ENCODE peak calls at places on chromosomes 1 and 21, in four cellular contexts. W is HCT116, G is HepG2, U is OCI-LY7. L is an unnamed sample. For H4K20me1 and H3K36me3, the result is how much of the 10 kb centered on the place peaks cover.

GRCh38 chr1:176206006-176206960 is 803 bp downstream of the COP1 start:
- DNase-seq in G (peak), U (peak), W (no peak), L (peak)

GRCh38 chr1:61184035-61184713 is 101.8 kb downstream of the NFIA start:
- DNase-seq in G (peak), U (no peak), W (no peak), L (peak)

GRCh38 chr1:192913683-192914082 is 104.8 kb downstream of the RGS2 start:
- DNase-seq in G (no peak), U (no peak), W (no peak), L (no peak)

GRCh38 chr1:42469727-42470126 is 6.6 kb downstream of the CCDC30 start:
- DNase-seq in U (no peak), W (no peak), G (no peak), L (no peak)

GRCh38 chr21:41611441-41611840 is 103.5 kb upstream of the TMPRSS2 start:
- DNase-seq in U (no peak), G (no peak), W (no peak), L (no peak)

GRCh38 chr1:44602675-44603610 is 71.3 kb downstream of the TMEM53 start:
- DNase-seq in G (no peak), W (no peak), U (no peak), L (no peak)

GRCh38 chr1:41726899-41727748 is 191.6 kb downstream of the HIVEP3 start:
- DNase-seq in U (peak), G (peak), W (no peak), L (peak)

GRCh38 chr1:2189459-2190425 is 4.8 kb downstream of the FAAP20 start:
- DNase-seq in U (peak), W (peak), G (peak), L (peak)

GRCh38 chr1:227739636-227740035 is 4.4 kb downstream of the SNAP47 start:
- DNase-seq in G (no peak), W (no peak), U (no peak), L (no peak)

GRCh38 chr1:227740401-227740960 is 5.2 kb downstream of the SNAP47 start:
- DNase-seq in G (no peak), U (no peak), W (no peak), L (no peak)

GRCh38 chr1:227742738-227743715 is 7.8 kb downstream of the SNAP47 start:
- DNase-seq in U (no peak), G (no peak), W (no peak), L (no peak)

GRCh38 chr1:227738820-227739219 is 3.6 kb downstream of the SNAP47 start:
- DNase-seq in G (no peak), W (no peak), U (no peak), L (no peak)

DNA sequence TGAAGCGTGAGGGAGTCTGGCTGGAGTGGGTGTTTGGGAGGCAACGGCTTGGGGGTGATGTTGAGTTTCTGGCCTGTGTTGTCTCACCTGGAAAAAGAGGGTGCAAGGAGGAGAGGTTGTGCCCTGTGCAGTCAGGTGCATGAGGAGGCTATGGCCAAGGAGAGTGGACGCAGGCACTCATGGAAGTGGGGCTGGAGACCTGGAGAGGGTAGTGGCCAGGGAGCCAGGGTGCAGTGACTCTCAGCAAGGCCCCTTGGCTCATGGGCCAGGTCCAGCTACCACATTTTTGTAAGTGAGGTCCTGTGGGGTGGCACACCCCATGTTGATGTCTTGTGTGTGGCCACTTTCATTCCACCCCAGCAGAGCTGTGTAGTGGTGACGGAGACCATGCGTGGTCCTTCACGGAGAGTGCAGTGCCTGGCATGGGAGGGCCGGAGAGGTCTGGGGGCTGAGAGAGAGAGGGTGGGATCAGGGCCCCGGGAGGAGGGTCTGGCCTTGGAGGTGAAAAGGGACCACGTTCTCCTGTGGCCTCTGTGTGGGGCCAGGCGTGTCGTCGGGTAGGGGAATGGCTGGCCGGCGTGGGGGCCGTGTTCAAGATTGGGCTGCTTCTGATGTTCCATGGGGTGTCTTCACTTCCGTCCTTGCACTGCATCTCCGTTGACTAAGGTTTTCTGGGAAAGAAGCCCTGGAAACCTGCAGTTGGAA is 6.1 kb downstream of the SNAP47 start:
- DNase-seq in U (no peak), W (no peak), G (no peak), L (no peak)
- H4K20me1 ChIP-seq in U (under half), W (under half), G (under half), L (under half)

GRCh38 chr1:234431255-234431654 is 47.7 kb downstream of the TARBP1 start:
- DNase-seq in U (no peak), W (no peak), G (no peak), L (peak)

GRCh38 chr1:234433563-234434285 is 45.3 kb downstream of the TARBP1 start:
- DNase-seq in U (no peak), W (no peak), G (no peak), L (peak)

GRCh38 chr1:234429434-234429806 is 49.6 kb downstream of the TARBP1 start:
- DNase-seq in G (no peak), W (no peak), U (no peak), L (no peak)

GRCh38 chr1:234427950-234428646 is 50.9 kb downstream of the TARBP1 start:
- DNase-seq in W (no peak), G (no peak), U (no peak), L (peak)

DNA sequence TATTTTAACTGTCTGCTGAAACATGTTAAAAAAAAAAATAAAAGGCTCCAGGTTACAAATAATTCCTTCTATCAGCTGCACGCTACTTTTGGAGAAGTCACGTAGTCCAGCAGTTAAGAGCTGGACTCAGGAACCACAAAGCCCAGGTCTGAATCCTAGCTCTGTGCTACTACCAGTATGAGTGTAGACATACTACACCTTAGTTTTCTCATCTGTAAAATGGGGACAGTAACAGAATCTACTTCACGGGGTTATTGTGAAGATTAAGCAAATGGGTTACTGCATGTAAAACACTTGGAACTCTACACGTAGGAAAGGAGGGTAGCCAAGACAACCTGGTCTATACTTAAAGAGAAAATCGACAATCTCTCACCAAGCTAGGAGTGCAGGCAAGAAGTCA is 48.3 kb downstream of the TARBP1 start:
- DNase-seq in U (no peak), W (no peak), G (no peak), L (no peak)
- H3K36me3 ChIP-seq in U (half or more), W (under half), G (under half), L (under half)

GRCh38 chr1:93625582-93626327 is 55.9 kb downstream of the BCAR3 start:
- DNase-seq in W (no peak), U (no peak), G (no peak), L (peak)

GRCh38 chr1:93628682-93629081 is 53.0 kb downstream of the BCAR3 start:
- DNase-seq in W (no peak), G (no peak), U (no peak), L (no peak)

GRCh38 chr1:93631626-93632365 is 49.8 kb downstream of the BCAR3 start:
- DNase-seq in W (no peak), G (peak), U (peak), L (no peak)

GRCh38 chr1:93630168-93630567 is 51.5 kb downstream of the BCAR3 start:
- DNase-seq in U (no peak), W (no peak), G (no peak), L (no peak)

GRCh38 chr1:93629101-93630059 is 52.3 kb downstream of the BCAR3 start:
- DNase-seq in G (peak), U (peak), W (peak), L (peak)
- H4K20me1 ChIP-seq in G (under half), U (under half), W (under half), L (under half)

GRCh38 chr1:46011121-46011695 is 121.2 kb downstream of the PIK3R3 start:
- DNase-seq in G (no peak), W (no peak), U (no peak), L (no peak)

GRCh38 chr1:46010611-46011010 is 121.8 kb downstream of the PIK3R3 start:
- DNase-seq in U (no peak), W (no peak), G (no peak), L (no peak)

GRCh38 chr1:46005594-46005993 is 126.8 kb downstream of the PIK3R3 start:
- DNase-seq in W (no peak), U (no peak), G (no peak), L (no peak)

GRCh38 chr1:46004491-46004890 is 127.9 kb downstream of the PIK3R3 start:
- DNase-seq in G (no peak), U (no peak), W (no peak), L (no peak)

DNA sequence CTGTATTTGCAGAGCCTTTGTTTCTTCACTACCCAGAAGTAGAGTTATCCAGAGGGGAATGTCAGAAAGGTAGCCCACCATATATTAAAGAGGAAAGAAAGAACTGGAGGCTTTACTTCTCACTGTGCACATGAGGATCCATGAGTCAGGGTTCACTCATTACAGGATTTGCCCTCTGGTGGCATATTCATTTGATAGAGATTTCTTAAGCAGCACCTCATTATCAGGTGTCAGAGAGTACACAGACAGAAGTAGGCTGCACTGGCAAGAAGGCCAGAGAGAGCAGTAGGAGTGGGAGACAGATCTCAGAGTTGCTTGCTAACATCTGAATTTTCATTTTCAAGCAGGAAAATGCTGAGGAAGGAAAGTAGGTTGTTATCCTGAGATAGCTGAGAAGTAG is 123.8 kb downstream of the PIK3R3 start:
- DNase-seq in G (no peak), W (no peak), U (no peak), L (no peak)
- H3K36me3 ChIP-seq in G (under half), W (under half), U (half or more), L (under half)

GRCh38 chr1:93651695-93652094 is 29.9 kb downstream of the BCAR3 start:
- DNase-seq in U (no peak), G (no peak), W (no peak), L (no peak)

GRCh38 chr1:93649231-93649630 is 32.4 kb downstream of the BCAR3 start:
- DNase-seq in U (no peak), W (no peak), G (no peak), L (no peak)

GRCh38 chr1:93658188-93658587 is 23.4 kb downstream of the BCAR3 start:
- DNase-seq in W (no peak), G (no peak), U (no peak), L (no peak)

GRCh38 chr1:93652335-93652949 is 29.2 kb downstream of the BCAR3 start:
- DNase-seq in G (no peak), U (no peak), W (no peak), L (no peak)

DNA sequence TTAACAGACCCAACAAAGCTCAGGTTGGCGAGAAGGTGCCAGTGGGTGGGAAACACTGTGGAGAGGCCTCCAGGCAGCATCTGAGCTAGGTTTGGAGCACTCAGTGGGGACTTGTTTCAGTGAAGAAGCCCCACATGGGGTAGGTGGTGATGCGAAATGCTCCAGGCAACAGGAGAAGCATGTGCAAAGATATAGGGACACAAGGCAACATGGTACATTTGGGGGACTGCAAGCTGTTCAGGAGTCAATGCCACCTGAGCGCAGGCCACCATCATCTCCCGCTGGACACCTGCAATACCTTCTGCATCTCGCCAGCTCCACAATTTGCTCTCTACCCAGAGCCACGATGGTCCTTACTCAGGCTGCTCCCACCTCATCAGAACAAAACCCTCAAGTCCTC is 28.0 kb downstream of the BCAR3 start:
- DNase-seq in U (no peak), W (no peak), G (no peak), L (no peak)
- H4K20me1 ChIP-seq in U (under half), W (under half), G (under half), L (under half)

GRCh38 chr1:150080784-150081183 is 13.2 kb downstream of the VPS45 start:
- DNase-seq in U (peak), W (no peak), G (no peak), L (no peak)
- H3K36me3 ChIP-seq in U (half or more), W (under half), G (under half), L (under half)

DNA sequence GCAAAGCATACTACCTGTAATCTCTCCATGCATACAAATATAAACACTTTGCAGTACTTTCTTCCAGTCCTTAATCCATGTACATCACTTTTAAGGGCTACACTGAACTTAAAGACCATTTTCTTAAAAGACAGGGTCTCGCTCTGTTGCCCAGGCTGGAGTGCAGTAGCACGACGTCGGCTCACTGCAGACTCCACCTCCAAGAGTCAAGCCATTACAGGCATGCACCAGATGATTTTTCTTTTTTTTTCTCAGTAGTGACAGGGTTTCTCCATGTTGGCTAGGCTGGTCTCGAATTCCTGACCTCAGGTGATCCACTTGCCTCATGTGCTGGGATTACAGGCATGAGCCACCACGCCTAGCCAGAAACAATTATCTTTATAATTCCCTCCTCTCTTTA is 22.9 kb downstream of the PUM1 start:
- DNase-seq in W (no peak), G (no peak), U (no peak), L (no peak)
- H4K20me1 ChIP-seq in W (under half), G (half or more), U (under half), L (under half)

GRCh38 chr1:29671957-29672356 is 435.6 kb downstream of the PTPRU start:
- DNase-seq in G (no peak), U (no peak), W (no peak), L (no peak)

GRCh38 chr1:29669488-29669871 is 433.2 kb downstream of the PTPRU start:
- DNase-seq in U (no peak), G (no peak), W (no peak), L (no peak)

GRCh38 chr1:29669912-29670311 is 433.6 kb downstream of the PTPRU start:
- DNase-seq in G (no peak), W (no peak), U (no peak), L (no peak)

GRCh38 chr1:29671446-29671845 is 435.1 kb downstream of the PTPRU start:
- DNase-seq in G (no peak), W (no peak), U (no peak), L (no peak)

GRCh38 chr1:29670752-29671151 is 434.4 kb downstream of the PTPRU start:
- DNase-seq in W (no peak), G (no peak), U (no peak), L (no peak)
- H3K36me3 ChIP-seq in W (under half), G (under half), U (under half), L (under half)

DNA sequence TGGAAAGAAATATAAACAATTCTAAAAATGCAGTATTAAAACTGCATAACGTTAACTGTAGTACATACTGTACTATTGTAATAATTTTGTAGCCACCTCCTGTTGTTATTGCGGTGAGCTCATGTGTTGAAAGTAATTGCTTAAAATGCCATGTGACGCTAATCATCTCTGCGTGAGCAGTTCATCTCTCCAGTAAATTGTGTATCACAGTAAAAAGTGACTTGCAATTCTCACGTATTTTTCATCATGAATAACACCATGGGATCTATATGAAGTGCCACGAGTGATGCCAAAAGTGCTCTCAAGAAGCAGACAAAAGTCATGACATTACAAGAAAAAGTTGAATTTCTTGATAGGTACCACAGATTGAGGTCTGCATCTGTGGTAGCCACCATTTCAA is 82.4 kb upstream of the CYYR1 start:
- DNase-seq in G (no peak), W (no peak), U (no peak), L (no peak)
- H4K20me1 ChIP-seq in G (under half), W (under half), U (under half), L (under half)

DNA sequence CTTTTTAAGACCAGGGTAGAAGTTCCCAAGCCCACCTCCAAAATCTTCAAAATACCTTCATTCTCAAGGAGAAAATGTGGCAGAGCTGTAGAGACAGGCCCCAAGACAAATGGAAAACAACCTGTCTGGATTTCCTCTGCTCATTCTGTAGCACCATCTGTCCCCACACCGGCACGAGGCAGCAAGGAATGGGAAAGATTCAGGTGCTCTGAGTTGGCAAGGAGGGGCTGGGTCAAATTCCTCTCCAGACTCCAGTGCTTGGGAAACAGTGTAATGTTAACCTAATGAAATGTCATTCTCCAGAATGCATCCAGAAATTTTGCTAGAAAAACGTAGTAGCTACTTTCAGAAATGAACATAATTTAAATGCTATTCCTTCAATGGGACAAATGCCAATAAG is 9.3 kb downstream of the PABPC4 start:
- DNase-seq in G (no peak), U (no peak), W (no peak), L (no peak)
- H3K36me3 ChIP-seq in G (under half), U (half or more), W (half or more), L (half or more)

L was measured in endothelial cell of umbilical vein.